ENCODE peak calls at places on chromosomes 6 and 20, in ten cellular contexts. H is body of pancreas, Q is OCI-LY7, J is fibroblast of pulmonary artery, C is left lung, E is neural progenitor cell, M is choroid plexus epithelial cell, Z is stomach, D is hepatocyte, U is IMR-90. K is an unnamed sample.

GRCh38 chr6:108020438-108021116 is 54.0 kb downstream of the OSTM1 start:
- DNase-seq in H (no peak), Q (no peak), J (no peak), C (no peak), E (no peak), M (no peak), Z (no peak), D (no peak), U (no peak), K (no peak)

GRCh38 chr6:164690241-164690640 is 619.2 kb downstream of the C6orf118 start:
- DNase-seq in H (no peak), Q (no peak), J (no peak), C (no peak), E (no peak), M (no peak), Z (no peak), D (no peak), U (no peak), K (no peak)

GRCh38 chr20:62234346-62234745 is 4.0 kb upstream of the OSBPL2 start:
- DNase-seq in H (peak; percentile 64), Q (no peak), J (no peak), C (no peak), E (no peak), M (no peak), Z (peak; percentile 74), D (no peak), U (no peak), K (no peak)

GRCh38 chr6:90139272-90139817 is 157.3 kb downstream of the BACH2 start:
- DNase-seq in H (no peak), Q (no peak), J (no peak), C (no peak), E (no peak), M (no peak), Z (no peak), D (no peak), U (no peak), K (no peak)

GRCh38 chr20:1619861-1620444 is at the start of gene SIRPB1:
- DNase-seq in H (no peak), Q (no peak), J (no peak), C (peak; percentile 49), E (no peak), M (no peak), Z (no peak), D (peak; percentile 2), U (peak; percentile 0), K (no peak)

GRCh38 chr20:22371843-22372242 is 212.5 kb downstream of the FOXA2 start:
- DNase-seq in H (no peak), Q (peak; percentile 64), J (no peak), C (no peak), E (no peak), M (peak; percentile 56), Z (no peak), D (no peak), U (no peak), K (no peak)

GRCh38 chr6:151240036-151240685 is 394 bp downstream of the AKAP12 start:
- DNase-seq in H (peak; percentile 47), Q (no peak), J (peak; percentile 78), C (peak; percentile 59), E (peak; percentile 96), M (peak; percentile 84), Z (peak; percentile 36), D (peak; percentile 83), U (peak; percentile 64), K (peak; percentile 61)

GRCh38 chr6:90194371-90194841 is 102.2 kb downstream of the BACH2 start:
- DNase-seq in H (no peak), Q (no peak), J (peak; percentile 10), C (no peak), E (no peak), M (peak; percentile 74), Z (no peak), D (no peak), U (peak; percentile 95), K (no peak)

GRCh38 chr20:49484180-49485140 is 2.0 kb upstream of the KCNB1 start:
- DNase-seq in H (peak; percentile 80), Q (no peak), J (peak; percentile 79), C (peak; percentile 55), E (peak; percentile 96), M (peak; percentile 85), Z (peak; percentile 80), D (peak; percentile 92), U (peak; percentile 61), K (peak; percentile 64)

DNA sequence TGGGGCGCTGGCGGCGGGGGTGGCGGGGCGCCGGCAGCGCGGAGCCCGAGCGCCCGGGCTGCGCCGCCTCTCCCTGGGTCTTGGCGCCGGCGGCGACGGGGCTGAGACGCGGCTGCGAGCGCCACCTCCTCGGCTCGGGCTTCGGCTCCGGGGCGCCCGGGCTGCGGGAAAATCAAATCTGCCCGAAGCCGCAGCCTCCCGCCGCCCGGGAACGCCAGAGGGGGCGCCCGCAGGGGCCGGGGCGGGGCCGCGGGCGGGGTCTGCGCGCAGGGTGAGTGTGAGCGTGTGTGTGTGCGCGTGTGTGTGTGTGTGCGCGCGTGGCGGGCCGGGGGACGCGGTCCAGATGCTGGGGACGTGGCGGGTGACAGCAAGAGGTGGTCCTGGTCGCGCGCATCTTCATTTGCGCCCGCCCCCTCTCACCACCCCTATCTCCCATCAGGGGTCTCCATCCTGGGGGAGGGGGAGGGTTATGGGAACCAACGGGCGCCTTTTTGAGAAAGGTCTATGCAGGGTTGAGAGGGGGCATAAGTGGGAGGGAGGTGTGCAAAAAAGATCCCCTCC is 655 bp upstream of the CPNE5 start:
- DNase-seq in H (peak; percentile 45), Q (peak; percentile 11), J (no peak), C (no peak), E (peak; percentile 77), M (no peak), Z (peak; percentile 30), D (peak; percentile 65), U (no peak), K (no peak)
- TF ChIP-seq CTCF in H (no peak), Q (peak; percentile 37), J (no peak), C (no peak), E (peak; percentile 52), M (peak; percentile 3), Z (no peak), D (peak; percentile 25), U (peak; percentile 34), K (no peak)

GRCh38 chr6:7391244-7391643 is 1.6 kb downstream of the RIOK1 start:
- DNase-seq in H (no peak), Q (no peak), J (no peak), C (no peak), E (no peak), M (no peak), Z (no peak), D (no peak), U (no peak), K (no peak)
- H3K4me3 ChIP-seq in H (no peak overlapping the region), Q (peak overlapping the region; percentile 83), J (peak overlapping the region; percentile 4), C (no peak overlapping the region), E (peak overlapping the region; percentile 73), M (no peak overlapping the region), Z (no peak overlapping the region), D (no peak overlapping the region), U (no peak overlapping the region), K (no peak overlapping the region)

DNA sequence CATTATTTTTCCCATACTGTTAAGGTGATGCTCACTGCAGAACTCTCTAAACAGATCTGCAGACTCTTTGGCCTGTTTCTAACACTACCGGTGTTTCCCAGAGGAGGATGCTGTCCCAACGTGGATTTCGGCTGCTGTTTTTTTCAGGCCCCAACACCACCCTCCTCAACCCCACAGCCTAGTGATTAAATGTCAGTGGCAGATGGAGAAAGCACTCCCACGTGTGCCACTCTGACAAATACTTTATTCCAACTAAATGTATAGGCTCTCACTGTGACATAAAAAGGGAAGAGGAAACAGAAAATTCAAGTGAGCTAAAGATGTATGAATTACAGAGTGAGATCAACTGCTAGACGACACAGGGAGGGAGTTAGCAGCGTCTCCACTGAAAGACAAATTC is 3.6 kb downstream of the TBC1D20 start:
- DNase-seq in H (no peak), Q (no peak), J (no peak), C (no peak), E (no peak), M (no peak), Z (no peak), D (no peak), U (no peak), K (no peak)
- TF ChIP-seq CTCF in H (no peak), Q (no peak), J (no peak), C (no peak), E (no peak), M (peak; percentile 18), Z (no peak), D (no peak), U (no peak), K (no peak)

DNA sequence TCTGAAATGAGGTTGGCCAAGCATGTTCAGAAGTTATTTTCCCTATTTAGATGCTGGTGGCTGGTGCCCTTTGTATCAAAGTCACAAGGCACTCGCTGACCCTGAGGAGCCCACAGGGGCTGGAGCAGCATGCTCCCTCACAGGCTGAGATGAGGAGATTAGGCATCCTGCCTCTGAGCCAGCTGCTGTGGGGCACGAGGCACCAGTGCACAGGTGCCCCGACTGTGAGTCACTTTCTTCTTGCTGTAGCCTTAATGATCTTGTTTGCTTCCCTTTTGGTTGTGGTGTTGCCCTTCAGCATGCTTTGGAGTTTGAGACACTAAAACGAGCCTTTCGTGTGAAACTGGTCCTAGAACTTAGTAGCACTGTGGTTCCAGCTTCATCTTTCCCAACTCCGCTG is 4.3 kb downstream of the PSMG4 start:
- DNase-seq in H (peak; percentile 50), Q (no peak), J (no peak), C (no peak), E (no peak), M (no peak), Z (no peak), D (no peak), U (peak; percentile 12), K (no peak)
- H3K4me3 ChIP-seq in H (no peak overlapping the region), Q (no peak overlapping the region), J (no peak overlapping the region), C (no peak overlapping the region), E (no peak overlapping the region), M (no peak overlapping the region), Z (no peak overlapping the region), D (no peak overlapping the region), U (no peak overlapping the region), K (no peak overlapping the region)

DNA sequence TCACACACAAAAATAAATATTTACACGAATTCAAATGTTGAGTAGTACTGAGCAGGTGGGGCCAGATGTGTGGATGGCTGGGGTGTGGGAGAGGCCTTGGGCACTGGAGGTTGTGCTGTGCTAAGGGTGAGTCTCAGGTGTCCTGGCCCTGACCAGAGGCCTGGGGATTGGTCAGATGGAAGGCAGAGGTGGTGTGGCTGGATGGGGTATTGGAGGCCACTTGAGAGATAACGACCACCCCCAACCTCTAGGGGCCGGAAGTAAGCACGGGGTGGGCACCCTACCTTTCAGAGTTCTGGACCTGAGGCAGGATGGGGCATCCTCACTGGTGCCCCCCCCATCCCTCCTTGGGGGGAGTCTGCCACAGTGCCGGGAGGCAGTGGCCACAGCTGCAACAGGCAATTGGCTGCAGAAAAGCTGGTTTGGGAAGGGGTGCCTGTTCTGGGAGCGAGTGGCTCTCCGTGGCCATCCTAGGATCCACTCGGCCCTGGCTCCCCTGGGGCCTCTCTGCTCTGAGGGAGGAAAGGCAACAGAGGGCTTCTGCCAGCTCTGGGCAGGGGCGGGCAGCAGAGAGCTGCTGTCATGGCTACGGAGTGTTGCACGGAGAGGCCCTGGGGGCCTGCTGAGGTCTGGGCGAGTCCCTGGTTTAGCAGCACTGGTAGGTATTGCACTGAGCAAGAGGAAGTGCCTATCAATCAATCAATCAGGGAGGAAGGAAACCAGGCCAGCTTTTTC is 87.6 kb downstream of the ASXL1 start:
- DNase-seq in H (peak; percentile 26), Q (no peak), J (no peak), C (no peak), E (no peak), M (no peak), Z (peak; percentile 20), D (peak; percentile 61), U (no peak), K (no peak)
- TF ChIP-seq CTCF in H (no peak), Q (no peak), J (no peak), C (no peak), E (no peak), M (no peak), Z (no peak), D (no peak), U (no peak), K (no peak)

GRCh38 chr6:54958446-54958845 is 111.9 kb downstream of the FAM83B start:
- DNase-seq in H (no peak), Q (no peak), J (no peak), C (no peak), E (no peak), M (no peak), Z (no peak), D (no peak), U (no peak), K (no peak)
- H3K4me3 ChIP-seq in H (no peak overlapping the region), Q (no peak overlapping the region), J (no peak overlapping the region), C (no peak overlapping the region), E (no peak overlapping the region), M (no peak overlapping the region), Z (no peak overlapping the region), D (no peak overlapping the region), U (no peak overlapping the region), K (no peak overlapping the region)

K was measured in colonic mucosa.